ENCODE peak calls at places on chromosomes 2 and 18, in seven cellular contexts. One of them, this sample, is unnamed. For H3K36me3 and H3K27me3, the result is how much of the 10 kb centered on the place peaks cover.

GRCh38 chr18:9130806-9131205 is 5.8 kb upstream of the ANKRD12 start:
- DNase-seq in tibial artery: no peak
- DNase-seq in GM23248: peak
- DNase-seq in right atrium auricular region: no peak
- DNase-seq in left ventricle myocardium inferior: no peak
- DNase-seq in GM23338: no peak
- DNase-seq in gastrocnemius medialis: no peak
- DNase-seq in this sample: no peak

GRCh38 chr2:241692448-241692847 is 5.8 kb upstream of the DTYMK start:
- DNase-seq in right atrium auricular region: no peak
- DNase-seq in GM23338: no peak
- DNase-seq in GM23248: peak
- DNase-seq in gastrocnemius medialis: no peak
- DNase-seq in left ventricle myocardium inferior: no peak
- DNase-seq in tibial artery: no peak
- DNase-seq in this sample: no peak

GRCh38 chr2:43609304-43609883 is 13.6 kb upstream of the THADA start:
- DNase-seq in gastrocnemius medialis: no peak
- DNase-seq in GM23248: peak
- DNase-seq in left ventricle myocardium inferior: no peak
- DNase-seq in tibial artery: no peak
- DNase-seq in right atrium auricular region: no peak
- DNase-seq in GM23338: peak
- DNase-seq in this sample: peak

GRCh38 chr2:76378140-76378539 is 667.4 kb upstream of the GCFC2 start:
- DNase-seq in GM23248: no peak
- DNase-seq in gastrocnemius medialis: no peak
- DNase-seq in right atrium auricular region: no peak
- DNase-seq in GM23338: no peak
- DNase-seq in left ventricle myocardium inferior: no peak
- DNase-seq in tibial artery: no peak
- DNase-seq in this sample: no peak

GRCh38 chr2:15355386-15355785 is 205.7 kb downstream of the NBAS start:
- DNase-seq in gastrocnemius medialis: no peak
- DNase-seq in GM23338: no peak
- DNase-seq in right atrium auricular region: no peak
- DNase-seq in left ventricle myocardium inferior: no peak
- DNase-seq in GM23248: no peak
- DNase-seq in tibial artery: no peak
- DNase-seq in this sample: no peak

GRCh38 chr2:212423089-212423488 is 115.5 kb downstream of the ERBB4 start:
- DNase-seq in tibial artery: no peak
- DNase-seq in GM23248: peak
- DNase-seq in left ventricle myocardium inferior: no peak
- DNase-seq in gastrocnemius medialis: no peak
- DNase-seq in right atrium auricular region: no peak
- DNase-seq in GM23338: no peak
- DNase-seq in this sample: no peak

GRCh38 chr2:240217431-240218301 is 77.2 kb upstream of the OTOS start:
- DNase-seq in tibial artery: peak
- DNase-seq in gastrocnemius medialis: no peak
- DNase-seq in GM23248: no peak
- DNase-seq in right atrium auricular region: no peak
- DNase-seq in left ventricle myocardium inferior: no peak
- DNase-seq in GM23338: no peak
- DNase-seq in this sample: peak

GRCh38 chr2:239688098-239688497 is 287.3 kb upstream of the HDAC4 start:
- DNase-seq in tibial artery: peak
- DNase-seq in left ventricle myocardium inferior: no peak
- DNase-seq in right atrium auricular region: peak
- DNase-seq in GM23248: no peak
- DNase-seq in GM23338: peak
- DNase-seq in gastrocnemius medialis: no peak
- DNase-seq in this sample: peak

GRCh38 chr2:51971136-51971535 is 939.2 kb upstream of the NRXN1 start:
- DNase-seq in gastrocnemius medialis: no peak
- DNase-seq in tibial artery: no peak
- DNase-seq in GM23338: no peak
- DNase-seq in left ventricle myocardium inferior: no peak
- DNase-seq in right atrium auricular region: no peak
- DNase-seq in GM23248: peak
- DNase-seq in this sample: no peak

GRCh38 chr18:13043066-13043465 is 51.9 kb downstream of the CEP192 start:
- DNase-seq in left ventricle myocardium inferior: no peak
- DNase-seq in GM23248: no peak
- DNase-seq in right atrium auricular region: no peak
- DNase-seq in tibial artery: no peak
- DNase-seq in GM23338: no peak
- DNase-seq in gastrocnemius medialis: no peak
- DNase-seq in this sample: no peak

GRCh38 chr18:68454511-68455228 is 260.2 kb downstream of the TMX3 start:
- DNase-seq in GM23248: peak
- DNase-seq in tibial artery: no peak
- DNase-seq in right atrium auricular region: no peak
- DNase-seq in GM23338: no peak
- DNase-seq in left ventricle myocardium inferior: no peak
- DNase-seq in gastrocnemius medialis: no peak
- DNase-seq in this sample: no peak

GRCh38 chr2:70608373-70608772 is 54.7 kb upstream of the TGFA start:
- DNase-seq in right atrium auricular region: no peak
- DNase-seq in left ventricle myocardium inferior: no peak
- DNase-seq in GM23338: no peak
- DNase-seq in tibial artery: no peak
- DNase-seq in gastrocnemius medialis: no peak
- DNase-seq in GM23248: no peak
- DNase-seq in this sample: no peak

GRCh38 chr2:88831792-88832248 is 140.3 kb downstream of the RPIA start:
- DNase-seq in tibial artery: no peak
- DNase-seq in left ventricle myocardium inferior: peak
- DNase-seq in gastrocnemius medialis: no peak
- DNase-seq in right atrium auricular region: no peak
- DNase-seq in GM23248: peak
- DNase-seq in GM23338: peak
- DNase-seq in this sample: peak

GRCh38 chr2:234341332-234341985 is 155.4 kb downstream of the ARL4C start:
- DNase-seq in GM23338: peak
- DNase-seq in left ventricle myocardium inferior: no peak
- DNase-seq in tibial artery: no peak
- DNase-seq in right atrium auricular region: no peak
- DNase-seq in GM23248: peak
- DNase-seq in gastrocnemius medialis: no peak
- DNase-seq in this sample: no peak

GRCh38 chr18:46622999-46623398 is 34.0 kb downstream of the LOXHD1 start:
- DNase-seq in GM23338: no peak
- DNase-seq in gastrocnemius medialis: no peak
- DNase-seq in right atrium auricular region: no peak
- DNase-seq in tibial artery: no peak
- DNase-seq in left ventricle myocardium inferior: no peak
- DNase-seq in GM23248: peak
- DNase-seq in this sample: no peak

GRCh38 chr2:193303464-193303863 is 1108.7 kb upstream of the TMEFF2 start:
- DNase-seq in gastrocnemius medialis: no peak
- DNase-seq in GM23338: no peak
- DNase-seq in tibial artery: no peak
- DNase-seq in right atrium auricular region: no peak
- DNase-seq in left ventricle myocardium inferior: no peak
- DNase-seq in GM23248: no peak
- DNase-seq in this sample: no peak

GRCh38 chr2:37263839-37264238 is 32.4 kb downstream of the NDUFAF7 start:
- DNase-seq in left ventricle myocardium inferior: no peak
- DNase-seq in GM23248: no peak
- DNase-seq in tibial artery: no peak
- DNase-seq in right atrium auricular region: no peak
- DNase-seq in GM23338: peak
- DNase-seq in gastrocnemius medialis: no peak
- DNase-seq in this sample: peak
- H3K36me3 ChIP-seq in left ventricle myocardium inferior: half or more
- H3K36me3 ChIP-seq in GM23248: half or more
- H3K36me3 ChIP-seq in tibial artery: under half
- H3K36me3 ChIP-seq in right atrium auricular region: under half
- H3K36me3 ChIP-seq in GM23338: under half
- H3K36me3 ChIP-seq in gastrocnemius medialis: half or more
- H3K36me3 ChIP-seq in this sample: under half

DNA sequence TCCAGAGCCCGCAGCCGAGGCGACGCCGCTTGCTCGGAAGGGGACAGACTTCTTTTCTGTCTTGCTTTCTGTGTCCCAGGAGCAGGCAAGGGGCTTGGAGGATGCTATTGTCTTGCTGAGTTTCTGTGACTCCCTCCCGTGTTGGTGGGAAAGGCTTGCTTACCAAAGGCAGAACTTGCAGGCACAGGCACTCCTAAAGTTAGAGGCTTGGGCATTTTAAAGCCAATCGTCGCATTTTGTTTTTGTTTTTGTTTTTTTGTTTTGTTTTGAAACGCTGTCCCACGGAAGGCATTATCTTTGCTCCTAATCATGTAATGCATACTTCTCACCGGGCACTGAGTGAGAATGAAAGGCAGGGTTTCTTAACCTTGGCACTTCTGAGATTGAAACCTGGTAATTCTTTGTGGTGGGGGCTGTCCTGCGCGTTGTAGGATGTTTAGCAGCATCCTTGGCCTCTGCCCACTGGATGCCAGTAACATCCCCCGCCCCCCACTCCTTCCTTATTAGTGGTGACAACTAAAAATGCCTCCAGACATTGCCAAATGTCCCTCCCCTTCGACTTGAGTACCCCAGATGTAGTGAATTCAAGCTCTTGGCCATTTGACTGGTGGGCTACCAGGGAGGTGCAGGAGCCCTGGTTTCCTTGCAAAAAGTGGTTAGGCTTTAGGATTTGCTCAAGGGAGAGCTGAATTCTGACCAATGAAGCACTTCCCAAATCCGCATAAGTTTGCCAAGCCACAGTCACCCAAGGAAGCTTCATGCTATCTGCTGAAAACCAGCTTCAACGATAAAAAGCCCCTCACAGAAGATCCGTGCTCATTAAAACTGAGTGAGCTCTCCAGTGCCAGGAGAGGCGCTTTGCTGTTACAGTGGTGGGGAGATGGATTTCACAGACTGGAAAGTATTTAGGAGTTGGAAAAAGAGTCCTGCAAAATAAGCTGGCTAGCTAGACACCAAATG is 1.1 kb downstream of the ANTXR1 start:
- DNase-seq in GM23248: peak
- DNase-seq in gastrocnemius medialis: no peak
- DNase-seq in GM23338: peak
- DNase-seq in tibial artery: no peak
- DNase-seq in right atrium auricular region: no peak
- DNase-seq in left ventricle myocardium inferior: no peak
- DNase-seq in this sample: peak
- H3K4me3 ChIP-seq in GM23248: peak
- H3K4me3 ChIP-seq in gastrocnemius medialis: peak
- H3K4me3 ChIP-seq in GM23338: peak
- H3K4me3 ChIP-seq in tibial artery: peak
- H3K4me3 ChIP-seq in right atrium auricular region: peak
- H3K4me3 ChIP-seq in left ventricle myocardium inferior: peak
- H3K4me3 ChIP-seq in this sample: peak

DNA sequence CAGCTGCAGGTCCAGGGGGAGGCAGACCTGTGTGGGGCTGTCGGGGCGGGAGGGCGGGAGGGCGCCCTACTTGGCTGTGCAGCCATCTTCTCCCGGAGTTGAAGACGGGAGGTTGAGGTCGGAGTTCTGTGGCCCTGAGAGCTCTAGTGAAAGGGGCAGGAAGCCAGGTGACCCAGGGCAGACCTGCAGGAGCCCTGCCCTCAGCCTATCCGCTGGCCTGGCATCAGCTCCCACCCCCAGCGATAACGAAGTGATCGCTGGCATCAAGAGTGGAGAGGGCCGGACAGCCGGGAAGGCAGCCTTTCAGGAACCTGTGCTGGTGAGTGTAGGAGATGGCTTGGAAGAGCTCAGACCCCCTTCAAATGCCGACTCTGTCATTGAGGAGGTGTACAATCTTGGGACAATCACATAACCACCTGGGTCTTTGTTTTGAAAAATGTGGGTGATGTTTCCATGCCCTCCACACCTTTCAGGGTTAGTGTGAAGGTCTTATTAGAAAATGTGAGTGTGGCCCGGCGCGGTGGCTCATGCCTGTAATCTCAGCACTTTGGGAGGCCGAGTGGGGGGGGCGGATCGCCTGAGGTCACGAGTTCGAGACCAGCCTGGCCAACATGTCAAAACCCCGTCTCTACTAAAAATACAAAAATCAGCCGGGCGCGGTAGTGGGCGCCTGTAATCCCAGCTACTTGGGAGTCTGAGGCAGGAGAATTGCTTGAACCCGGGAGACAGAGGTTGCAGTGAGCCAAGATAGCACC is 1.3 kb downstream of the ARHGEF4 start:
- DNase-seq in left ventricle myocardium inferior: no peak
- DNase-seq in tibial artery: no peak
- DNase-seq in GM23248: no peak
- DNase-seq in GM23338: peak
- DNase-seq in right atrium auricular region: no peak
- DNase-seq in gastrocnemius medialis: no peak
- DNase-seq in this sample: no peak
- H3K27me3 ChIP-seq in left ventricle myocardium inferior: half or more
- H3K27me3 ChIP-seq in tibial artery: under half
- H3K27me3 ChIP-seq in GM23248: under half
- H3K27me3 ChIP-seq in GM23338: under half
- H3K27me3 ChIP-seq in right atrium auricular region: under half
- H3K27me3 ChIP-seq in gastrocnemius medialis: under half
- H3K27me3 ChIP-seq in this sample: under half

DNA sequence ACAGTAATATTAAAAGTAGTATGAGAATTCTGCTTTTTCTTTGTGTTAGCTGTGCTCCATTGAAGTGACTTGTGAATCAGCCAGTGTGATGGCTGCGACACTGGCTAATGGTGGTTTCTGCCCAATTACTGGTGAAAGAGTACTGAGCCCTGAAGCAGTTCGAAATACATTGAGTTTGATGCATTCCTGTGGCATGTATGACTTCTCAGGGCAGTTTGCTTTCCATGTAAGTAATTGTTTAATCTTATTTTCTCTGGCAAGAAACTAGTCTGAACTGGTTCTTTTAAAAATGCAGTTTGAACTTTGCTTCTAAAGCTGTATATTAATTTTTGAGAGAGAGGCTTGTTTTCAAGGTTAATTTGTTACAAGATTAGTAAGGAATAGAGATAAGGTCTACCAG is 46.6 kb downstream of the GLS start:
- DNase-seq in gastrocnemius medialis: no peak
- DNase-seq in GM23248: peak
- DNase-seq in tibial artery: no peak
- DNase-seq in right atrium auricular region: no peak
- DNase-seq in GM23338: no peak
- DNase-seq in left ventricle myocardium inferior: no peak
- DNase-seq in this sample: no peak
- H3K36me3 ChIP-seq in gastrocnemius medialis: under half
- H3K36me3 ChIP-seq in GM23248: half or more
- H3K36me3 ChIP-seq in tibial artery: half or more
- H3K36me3 ChIP-seq in right atrium auricular region: under half
- H3K36me3 ChIP-seq in GM23338: under half
- H3K36me3 ChIP-seq in left ventricle myocardium inferior: half or more
- H3K36me3 ChIP-seq in this sample: under half

This sample was measured in H7.